ENCODE peak calls at places on chromosome 9, in six cellular contexts. D is left cardiac atrium; A is psoas muscle; C is stimulated activated CD4-positive, alpha-beta T cell treated with anti-CD3 and anti-CD28 coated beads, Interleukin-4, amount 100 ng/mL, for 1 hour; R is CD4-positive, alpha-beta T cell; Z is GM12865. I is an unnamed sample.

GRCh38 chr9:79829566-79830347 is 258.0 kb downstream of the TLE4 start:
- DNase-seq in R (no peak), Z (no peak), C (no peak), D (no peak), A (no peak), I (no peak)

GRCh38 chr9:5835808-5836207 is 2.9 kb upstream of the ERMP1 start:
- DNase-seq in R (no peak), A (no peak), Z (no peak), D (no peak), C (no peak), I (no peak)

GRCh38 chr9:113636165-113636564 is 172.6 kb downstream of the RGS3 start:
- DNase-seq in D (no peak), A (no peak), R (no peak), C (no peak), Z (no peak), I (no peak)

GRCh38 chr9:94950733-94951590 is 224.5 kb downstream of the AOPEP start:
- DNase-seq in Z (no peak), A (no peak), C (no peak), D (no peak), R (no peak), I (no peak)

GRCh38 chr9:75120661-75121060 is 32.3 kb downstream of the OSTF1 start:
- DNase-seq in A (no peak), C (no peak), R (no peak), Z (no peak), D (no peak), I (no peak)

GRCh38 chr9:114652776-114653555 is 4.6 kb downstream of the TEX53 start:
- DNase-seq in C (no peak), Z (no peak), A (no peak), D (no peak), R (no peak), I (no peak)

GRCh38 chr9:87740198-87740597 is 14.3 kb downstream of the CTSL start:
- DNase-seq in Z (no peak), R (no peak), A (no peak), C (no peak), D (no peak), I (no peak)

GRCh38 chr9:29974197-29974596 is 2400.9 kb upstream of the C9orf72 start:
- DNase-seq in R (no peak), D (no peak), A (no peak), Z (no peak), C (no peak), I (no peak)

GRCh38 chr9:22649384-22649783 is 202.8 kb downstream of the DMRTA1 start:
- DNase-seq in A (no peak), D (no peak), R (no peak), Z (no peak), C (no peak), I (no peak)

GRCh38 chr9:37987467-37987981 is 81.5 kb downstream of the SHB start:
- DNase-seq in C (no peak), A (no peak), D (peak), Z (no peak), R (no peak), I (no peak)

GRCh38 chr9:93897075-93897970 is 57.8 kb downstream of the BARX1 start:
- DNase-seq in A (no peak), R (no peak), Z (no peak), D (peak), C (no peak), I (no peak)

GRCh38 chr9:78713746-78714405 is 417.0 kb downstream of the PSAT1 start:
- DNase-seq in C (no peak), Z (no peak), R (no peak), D (no peak), A (no peak), I (no peak)

GRCh38 chr9:38048319-38048969 is 20.6 kb downstream of the SHB start:
- DNase-seq in C (no peak), R (no peak), Z (no peak), D (no peak), A (no peak), I (no peak)

GRCh38 chr9:110156902-110157301 is 51.1 kb downstream of the C9orf152 start:
- DNase-seq in C (no peak), R (no peak), Z (peak), A (no peak), D (no peak), I (peak)

GRCh38 chr9:71364196-71364955 is 243.0 kb upstream of the TRPM3 start:
- DNase-seq in A (no peak), C (no peak), Z (no peak), D (no peak), R (no peak), I (no peak)

GRCh38 chr9:22740781-22741180 is 294.2 kb downstream of the DMRTA1 start:
- DNase-seq in Z (no peak), D (no peak), R (no peak), A (no peak), C (no peak), I (no peak)